ENCODE peak calls at places on chromosomes 7 and 10, in ten cellular contexts. One of them, this sample, is unnamed.

GRCh38 chr7:22725585-22725984 is 1.4 kb upstream of the IL6 start:
- DNase-seq in stomach: no peak
- DNase-seq in HS-27A: no peak
- DNase-seq in NCI-H2171 treated with DMSO at 0.1 percent for 48 hours: peak; percentile 30
- DNase-seq in H9: no peak
- DNase-seq in SJSA1: peak; percentile 72
- DNase-seq in substantia nigra: no peak
- DNase-seq in SW 1271: no peak
- DNase-seq in NCI-H510A: no peak
- DNase-seq in hepatocyte: no peak
- DNase-seq in this sample: no peak

GRCh38 chr7:46583606-46584005 is 662.5 kb upstream of the IGFBP3 start:
- DNase-seq in substantia nigra: no peak
- DNase-seq in stomach: no peak
- DNase-seq in H9: no peak
- DNase-seq in hepatocyte: no peak
- DNase-seq in NCI-H510A: no peak
- DNase-seq in HS-27A: no peak
- DNase-seq in SJSA1: no peak
- DNase-seq in SW 1271: no peak
- DNase-seq in NCI-H2171 treated with DMSO at 0.1 percent for 48 hours: no peak
- DNase-seq in this sample: no peak

GRCh38 chr10:89283174-89283987 is 18.5 kb upstream of the IFIT2 start:
- DNase-seq in HS-27A: no peak
- DNase-seq in H9: no peak
- DNase-seq in NCI-H2171 treated with DMSO at 0.1 percent for 48 hours: no peak
- DNase-seq in SJSA1: no peak
- DNase-seq in SW 1271: no peak
- DNase-seq in substantia nigra: no peak
- DNase-seq in hepatocyte: no peak
- DNase-seq in stomach: no peak
- DNase-seq in NCI-H510A: no peak
- DNase-seq in this sample: no peak

GRCh38 chr10:77240042-77240619 is 397.5 kb downstream of the KCNMA1 start:
- DNase-seq in H9: no peak
- DNase-seq in HS-27A: no peak
- DNase-seq in NCI-H2171 treated with DMSO at 0.1 percent for 48 hours: peak; percentile 28
- DNase-seq in SW 1271: no peak
- DNase-seq in hepatocyte: peak; percentile 44
- DNase-seq in NCI-H510A: no peak
- DNase-seq in stomach: no peak
- DNase-seq in SJSA1: no peak
- DNase-seq in substantia nigra: no peak
- DNase-seq in this sample: no peak

GRCh38 chr10:129740532-129741279 is 223.4 kb downstream of the EBF3 start:
- DNase-seq in H9: peak; percentile 31
- DNase-seq in HS-27A: no peak
- DNase-seq in SW 1271: no peak
- DNase-seq in SJSA1: peak; percentile 30
- DNase-seq in hepatocyte: no peak
- DNase-seq in substantia nigra: no peak
- DNase-seq in NCI-H510A: no peak
- DNase-seq in stomach: peak; percentile 8
- DNase-seq in NCI-H2171 treated with DMSO at 0.1 percent for 48 hours: no peak
- DNase-seq in this sample: no peak

GRCh38 chr10:14879055-14879800 is 562 bp downstream of the SUV39H2 start:
- DNase-seq in NCI-H510A: no peak
- DNase-seq in SW 1271: no peak
- DNase-seq in SJSA1: peak; percentile 53
- DNase-seq in HS-27A: no peak
- DNase-seq in stomach: no peak
- DNase-seq in H9: no peak
- DNase-seq in substantia nigra: peak; percentile 43
- DNase-seq in hepatocyte: peak; percentile 36
- DNase-seq in NCI-H2171 treated with DMSO at 0.1 percent for 48 hours: peak; percentile 28
- DNase-seq in this sample: peak; percentile 45

GRCh38 chr10:44261710-44262455 is 123.0 kb downstream of the CXCL12 start:
- DNase-seq in NCI-H510A: no peak
- DNase-seq in H9: no peak
- DNase-seq in NCI-H2171 treated with DMSO at 0.1 percent for 48 hours: no peak
- DNase-seq in HS-27A: no peak
- DNase-seq in stomach: no peak
- DNase-seq in hepatocyte: no peak
- DNase-seq in substantia nigra: no peak
- DNase-seq in SJSA1: no peak
- DNase-seq in SW 1271: no peak
- DNase-seq in this sample: no peak

GRCh38 chr7:34622182-34622581 is 35.8 kb upstream of the NPSR1 start:
- DNase-seq in SJSA1: no peak
- DNase-seq in HS-27A: no peak
- DNase-seq in stomach: no peak
- DNase-seq in H9: no peak
- DNase-seq in NCI-H510A: no peak
- DNase-seq in SW 1271: no peak
- DNase-seq in substantia nigra: no peak
- DNase-seq in NCI-H2171 treated with DMSO at 0.1 percent for 48 hours: no peak
- DNase-seq in hepatocyte: no peak
- DNase-seq in this sample: no peak

GRCh38 chr7:150753239-150753638 is 16.0 kb downstream of the GIMAP5 start:
- DNase-seq in SJSA1: no peak
- DNase-seq in hepatocyte: no peak
- DNase-seq in SW 1271: no peak
- DNase-seq in HS-27A: no peak
- DNase-seq in H9: no peak
- DNase-seq in substantia nigra: no peak
- DNase-seq in stomach: no peak
- DNase-seq in NCI-H510A: no peak
- DNase-seq in NCI-H2171 treated with DMSO at 0.1 percent for 48 hours: no peak
- DNase-seq in this sample: no peak

GRCh38 chr10:8332730-8333111 is 278.2 kb downstream of the GATA3 start:
- DNase-seq in substantia nigra: no peak
- DNase-seq in HS-27A: no peak
- DNase-seq in NCI-H510A: no peak
- DNase-seq in hepatocyte: no peak
- DNase-seq in SW 1271: no peak
- DNase-seq in H9: no peak
- DNase-seq in stomach: no peak
- DNase-seq in NCI-H2171 treated with DMSO at 0.1 percent for 48 hours: no peak
- DNase-seq in SJSA1: no peak
- DNase-seq in this sample: no peak

GRCh38 chr10:107616031-107616430 is 451.5 kb upstream of the SORCS1 start:
- DNase-seq in NCI-H2171 treated with DMSO at 0.1 percent for 48 hours: no peak
- DNase-seq in HS-27A: no peak
- DNase-seq in substantia nigra: no peak
- DNase-seq in SJSA1: no peak
- DNase-seq in SW 1271: no peak
- DNase-seq in NCI-H510A: no peak
- DNase-seq in H9: no peak
- DNase-seq in stomach: no peak
- DNase-seq in hepatocyte: no peak
- DNase-seq in this sample: no peak

GRCh38 chr10:95308389-95309302 is 17.8 kb upstream of the PDLIM1 start:
- DNase-seq in SJSA1: peak; percentile 98
- DNase-seq in HS-27A: peak; percentile 77
- DNase-seq in substantia nigra: no peak
- DNase-seq in H9: no peak
- DNase-seq in NCI-H510A: no peak
- DNase-seq in stomach: peak; percentile 94
- DNase-seq in hepatocyte: peak; percentile 63
- DNase-seq in NCI-H2171 treated with DMSO at 0.1 percent for 48 hours: no peak
- DNase-seq in SW 1271: peak; percentile 80
- DNase-seq in this sample: peak; percentile 88

GRCh38 chr7:2131791-2132190 is 101.0 kb downstream of the MAD1L1 start:
- DNase-seq in substantia nigra: no peak
- DNase-seq in stomach: no peak
- DNase-seq in NCI-H510A: no peak
- DNase-seq in H9: no peak
- DNase-seq in SJSA1: no peak
- DNase-seq in SW 1271: no peak
- DNase-seq in HS-27A: no peak
- DNase-seq in NCI-H2171 treated with DMSO at 0.1 percent for 48 hours: no peak
- DNase-seq in hepatocyte: no peak
- DNase-seq in this sample: no peak

GRCh38 chr7:139916717-139917395 is 87.8 kb downstream of the TBXAS1 start:
- DNase-seq in H9: no peak
- DNase-seq in NCI-H510A: no peak
- DNase-seq in NCI-H2171 treated with DMSO at 0.1 percent for 48 hours: no peak
- DNase-seq in SW 1271: no peak
- DNase-seq in stomach: no peak
- DNase-seq in substantia nigra: no peak
- DNase-seq in HS-27A: no peak
- DNase-seq in SJSA1: no peak
- DNase-seq in hepatocyte: no peak
- DNase-seq in this sample: no peak

GRCh38 chr7:55063633-55064032 is 44.8 kb downstream of the EGFR start:
- DNase-seq in SW 1271: peak; percentile 70
- DNase-seq in SJSA1: peak; percentile 62
- DNase-seq in NCI-H2171 treated with DMSO at 0.1 percent for 48 hours: no peak
- DNase-seq in NCI-H510A: no peak
- DNase-seq in stomach: no peak
- DNase-seq in hepatocyte: no peak
- DNase-seq in HS-27A: no peak
- DNase-seq in substantia nigra: no peak
- DNase-seq in H9: no peak
- DNase-seq in this sample: no peak

GRCh38 chr10:117130346-117130745 is 7.7 kb downstream of the VAX1 start:
- DNase-seq in NCI-H2171 treated with DMSO at 0.1 percent for 48 hours: no peak
- DNase-seq in NCI-H510A: no peak
- DNase-seq in SJSA1: no peak
- DNase-seq in H9: no peak
- DNase-seq in stomach: no peak
- DNase-seq in hepatocyte: no peak
- DNase-seq in substantia nigra: no peak
- DNase-seq in HS-27A: no peak
- DNase-seq in SW 1271: no peak
- DNase-seq in this sample: no peak

GRCh38 chr7:80830584-80831319 is 88.1 kb downstream of the SEMA3C start:
- DNase-seq in stomach: no peak
- DNase-seq in SW 1271: no peak
- DNase-seq in NCI-H2171 treated with DMSO at 0.1 percent for 48 hours: no peak
- DNase-seq in substantia nigra: no peak
- DNase-seq in NCI-H510A: no peak
- DNase-seq in hepatocyte: peak; percentile 14
- DNase-seq in SJSA1: no peak
- DNase-seq in HS-27A: no peak
- DNase-seq in H9: no peak
- DNase-seq in this sample: no peak

GRCh38 chr7:3043544-3044395 is at the start of gene CARD11:
- DNase-seq in NCI-H510A: no peak
- DNase-seq in SJSA1: no peak
- DNase-seq in hepatocyte: peak; percentile 53
- DNase-seq in HS-27A: no peak
- DNase-seq in stomach: no peak
- DNase-seq in H9: peak; percentile 49
- DNase-seq in SW 1271: no peak
- DNase-seq in substantia nigra: no peak
- DNase-seq in NCI-H2171 treated with DMSO at 0.1 percent for 48 hours: no peak
- DNase-seq in this sample: no peak

GRCh38 chr7:9711259-9711658 is 1262.4 kb upstream of the PHF14 start:
- DNase-seq in NCI-H2171 treated with DMSO at 0.1 percent for 48 hours: no peak
- DNase-seq in HS-27A: no peak
- DNase-seq in hepatocyte: no peak
- DNase-seq in substantia nigra: no peak
- DNase-seq in H9: no peak
- DNase-seq in stomach: no peak
- DNase-seq in SJSA1: no peak
- DNase-seq in SW 1271: no peak
- DNase-seq in NCI-H510A: no peak
- DNase-seq in this sample: no peak

GRCh38 chr10:58642283-58642682 is 129.6 kb downstream of the BICC1 start:
- DNase-seq in NCI-H2171 treated with DMSO at 0.1 percent for 48 hours: no peak
- DNase-seq in NCI-H510A: no peak
- DNase-seq in SJSA1: no peak
- DNase-seq in SW 1271: no peak
- DNase-seq in H9: no peak
- DNase-seq in substantia nigra: no peak
- DNase-seq in HS-27A: no peak
- DNase-seq in hepatocyte: no peak
- DNase-seq in stomach: no peak
- DNase-seq in this sample: no peak

GRCh38 chr10:82176571-82176970 is 301.6 kb downstream of the NRG3 start:
- DNase-seq in H9: no peak
- DNase-seq in hepatocyte: no peak
- DNase-seq in SW 1271: no peak
- DNase-seq in SJSA1: no peak
- DNase-seq in NCI-H2171 treated with DMSO at 0.1 percent for 48 hours: no peak
- DNase-seq in stomach: no peak
- DNase-seq in substantia nigra: no peak
- DNase-seq in NCI-H510A: no peak
- DNase-seq in HS-27A: no peak
- DNase-seq in this sample: no peak

GRCh38 chr7:38013246-38013645 is 92.8 kb downstream of the EPDR1 start:
- DNase-seq in H9: no peak
- DNase-seq in HS-27A: no peak
- DNase-seq in hepatocyte: no peak
- DNase-seq in NCI-H2171 treated with DMSO at 0.1 percent for 48 hours: no peak
- DNase-seq in NCI-H510A: no peak
- DNase-seq in stomach: no peak
- DNase-seq in SW 1271: no peak
- DNase-seq in substantia nigra: no peak
- DNase-seq in SJSA1: no peak
- DNase-seq in this sample: no peak

GRCh38 chr7:91005861-91006260 is 258.4 kb upstream of the FZD1 start:
- DNase-seq in substantia nigra: no peak
- DNase-seq in H9: no peak
- DNase-seq in SJSA1: no peak
- DNase-seq in NCI-H510A: no peak
- DNase-seq in stomach: no peak
- DNase-seq in SW 1271: no peak
- DNase-seq in HS-27A: no peak
- DNase-seq in hepatocyte: no peak
- DNase-seq in NCI-H2171 treated with DMSO at 0.1 percent for 48 hours: no peak
- DNase-seq in this sample: no peak

GRCh38 chr7:4239991-4240812 is 441.9 kb upstream of the FOXK1 start:
- DNase-seq in substantia nigra: no peak
- DNase-seq in SW 1271: no peak
- DNase-seq in H9: no peak
- DNase-seq in NCI-H2171 treated with DMSO at 0.1 percent for 48 hours: no peak
- DNase-seq in hepatocyte: no peak
- DNase-seq in SJSA1: no peak
- DNase-seq in NCI-H510A: no peak
- DNase-seq in HS-27A: no peak
- DNase-seq in stomach: no peak
- DNase-seq in this sample: no peak

GRCh38 chr7:155234950-155235789 is 62.5 kb upstream of the INSIG1 start:
- DNase-seq in hepatocyte: peak; percentile 85
- DNase-seq in SW 1271: no peak
- DNase-seq in substantia nigra: no peak
- DNase-seq in NCI-H2171 treated with DMSO at 0.1 percent for 48 hours: no peak
- DNase-seq in HS-27A: no peak
- DNase-seq in stomach: no peak
- DNase-seq in H9: no peak
- DNase-seq in SJSA1: no peak
- DNase-seq in NCI-H510A: no peak
- DNase-seq in this sample: no peak

GRCh38 chr7:142488842-142489241 is 231.0 kb upstream of the PRSS58 start:
- DNase-seq in NCI-H510A: no peak
- DNase-seq in NCI-H2171 treated with DMSO at 0.1 percent for 48 hours: peak; percentile 53
- DNase-seq in HS-27A: no peak
- DNase-seq in SJSA1: no peak
- DNase-seq in H9: no peak
- DNase-seq in substantia nigra: no peak
- DNase-seq in stomach: no peak
- DNase-seq in SW 1271: no peak
- DNase-seq in hepatocyte: no peak
- DNase-seq in this sample: no peak

GRCh38 chr7:816751-817671 is 15.3 kb upstream of the SUN1 start:
- DNase-seq in H9: no peak
- DNase-seq in SW 1271: no peak
- DNase-seq in NCI-H2171 treated with DMSO at 0.1 percent for 48 hours: peak; percentile 17
- DNase-seq in NCI-H510A: no peak
- DNase-seq in SJSA1: no peak
- DNase-seq in hepatocyte: peak; percentile 51
- DNase-seq in stomach: no peak
- DNase-seq in HS-27A: no peak
- DNase-seq in substantia nigra: no peak
- DNase-seq in this sample: no peak

GRCh38 chr7:147879116-147879750 is 711.3 kb upstream of the C7orf33 start:
- DNase-seq in H9: no peak
- DNase-seq in hepatocyte: no peak
- DNase-seq in NCI-H2171 treated with DMSO at 0.1 percent for 48 hours: no peak
- DNase-seq in SW 1271: no peak
- DNase-seq in substantia nigra: no peak
- DNase-seq in stomach: no peak
- DNase-seq in HS-27A: no peak
- DNase-seq in SJSA1: no peak
- DNase-seq in NCI-H510A: no peak
- DNase-seq in this sample: no peak

This sample was measured in ureter.